ENCODE peak calls at places on chromosomes 12 and 14, in eight cellular contexts. One of them, this sample, is unnamed. For H3K4me1 and H3K9me3, the result is how much of the 10 kb centered on the place peaks cover.

GRCh38 chr12:15823360-15824128 is 34.4 kb upstream of the EPS8 start:
- DNase-seq in OCI-LY7: no peak
- DNase-seq in heart left ventricle: no peak
- DNase-seq in colonic mucosa: no peak
- DNase-seq in heart right ventricle: no peak
- DNase-seq in fibroblast of lung: no peak
- DNase-seq in testis: no peak
- DNase-seq in uterus: no peak
- DNase-seq in this sample: no peak

GRCh38 chr12:2163172-2163927 is 110.6 kb downstream of the CACNA1C start:
- DNase-seq in fibroblast of lung: peak
- DNase-seq in colonic mucosa: peak
- DNase-seq in heart left ventricle: peak
- DNase-seq in uterus: peak
- DNase-seq in OCI-LY7: no peak
- DNase-seq in testis: peak
- DNase-seq in heart right ventricle: peak
- DNase-seq in this sample: no peak

GRCh38 chr12:16348435-16349131 is 1.1 kb downstream of the MGST1 start:
- DNase-seq in uterus: no peak
- DNase-seq in colonic mucosa: no peak
- DNase-seq in heart left ventricle: no peak
- DNase-seq in testis: no peak
- DNase-seq in OCI-LY7: peak
- DNase-seq in heart right ventricle: no peak
- DNase-seq in fibroblast of lung: peak
- DNase-seq in this sample: no peak

GRCh38 chr14:104207142-104207845 is 68.9 kb downstream of the KIF26A start:
- DNase-seq in OCI-LY7: no peak
- DNase-seq in heart left ventricle: no peak
- DNase-seq in uterus: no peak
- DNase-seq in heart right ventricle: no peak
- DNase-seq in colonic mucosa: no peak
- DNase-seq in testis: no peak
- DNase-seq in fibroblast of lung: no peak
- DNase-seq in this sample: no peak

GRCh38 chr14:65164068-65164824 is 61.9 kb upstream of the MAX start:
- DNase-seq in fibroblast of lung: peak
- DNase-seq in testis: no peak
- DNase-seq in OCI-LY7: peak
- DNase-seq in heart right ventricle: peak
- DNase-seq in heart left ventricle: no peak
- DNase-seq in uterus: no peak
- DNase-seq in colonic mucosa: peak
- DNase-seq in this sample: peak

GRCh38 chr12:2638273-2639019 is 156.3 kb upstream of the FKBP4 start:
- DNase-seq in colonic mucosa: no peak
- DNase-seq in fibroblast of lung: no peak
- DNase-seq in uterus: no peak
- DNase-seq in OCI-LY7: no peak
- DNase-seq in testis: no peak
- DNase-seq in heart left ventricle: no peak
- DNase-seq in heart right ventricle: no peak
- DNase-seq in this sample: no peak

GRCh38 chr14:40204441-40205175 is 772.4 kb upstream of the FBXO33 start:
- DNase-seq in OCI-LY7: peak
- DNase-seq in fibroblast of lung: no peak
- DNase-seq in uterus: no peak
- DNase-seq in colonic mucosa: no peak
- DNase-seq in testis: no peak
- DNase-seq in heart right ventricle: no peak
- DNase-seq in heart left ventricle: no peak
- DNase-seq in this sample: no peak

GRCh38 chr12:92349635-92350034 is 204.0 kb upstream of the BTG1 start:
- DNase-seq in heart left ventricle: no peak
- DNase-seq in fibroblast of lung: no peak
- DNase-seq in heart right ventricle: no peak
- DNase-seq in OCI-LY7: no peak
- DNase-seq in testis: no peak
- DNase-seq in uterus: no peak
- DNase-seq in colonic mucosa: no peak
- DNase-seq in this sample: no peak

GRCh38 chr12:69167648-69168165 is 71.7 kb upstream of the CPSF6 start:
- DNase-seq in fibroblast of lung: no peak
- DNase-seq in colonic mucosa: no peak
- DNase-seq in testis: no peak
- DNase-seq in uterus: no peak
- DNase-seq in heart left ventricle: no peak
- DNase-seq in OCI-LY7: no peak
- DNase-seq in heart right ventricle: no peak
- DNase-seq in this sample: no peak

GRCh38 chr12:46664771-46665287 is 161.0 kb downstream of the SLC38A4 start:
- DNase-seq in uterus: peak
- DNase-seq in testis: no peak
- DNase-seq in heart right ventricle: no peak
- DNase-seq in colonic mucosa: no peak
- DNase-seq in heart left ventricle: no peak
- DNase-seq in fibroblast of lung: peak
- DNase-seq in OCI-LY7: no peak
- DNase-seq in this sample: no peak

GRCh38 chr12:13798162-13798561 is 183.2 kb downstream of the GRIN2B start:
- DNase-seq in OCI-LY7: no peak
- DNase-seq in testis: no peak
- DNase-seq in uterus: no peak
- DNase-seq in heart left ventricle: no peak
- DNase-seq in heart right ventricle: no peak
- DNase-seq in colonic mucosa: no peak
- DNase-seq in fibroblast of lung: no peak
- DNase-seq in this sample: no peak

GRCh38 chr14:58812050-58812690 is 174.4 kb downstream of the DACT1 start:
- DNase-seq in OCI-LY7: no peak
- DNase-seq in colonic mucosa: no peak
- DNase-seq in testis: no peak
- DNase-seq in fibroblast of lung: no peak
- DNase-seq in heart left ventricle: no peak
- DNase-seq in heart right ventricle: no peak
- DNase-seq in uterus: no peak
- DNase-seq in this sample: no peak

GRCh38 chr12:4975574-4975973 is 65.9 kb downstream of the KCNA1 start:
- DNase-seq in testis: peak
- DNase-seq in fibroblast of lung: no peak
- DNase-seq in colonic mucosa: no peak
- DNase-seq in OCI-LY7: no peak
- DNase-seq in heart right ventricle: no peak
- DNase-seq in heart left ventricle: no peak
- DNase-seq in uterus: no peak
- DNase-seq in this sample: peak

GRCh38 chr12:127075981-127076380 is 1191.0 kb upstream of the TMEM132C start:
- DNase-seq in testis: no peak
- DNase-seq in heart left ventricle: no peak
- DNase-seq in colonic mucosa: no peak
- DNase-seq in uterus: no peak
- DNase-seq in OCI-LY7: no peak
- DNase-seq in fibroblast of lung: no peak
- DNase-seq in heart right ventricle: no peak
- DNase-seq in this sample: no peak

GRCh38 chr14:22333408-22334274 is 255.4 kb downstream of the DAD1 start:
- DNase-seq in testis: no peak
- DNase-seq in colonic mucosa: peak
- DNase-seq in heart left ventricle: no peak
- DNase-seq in heart right ventricle: no peak
- DNase-seq in fibroblast of lung: peak
- DNase-seq in OCI-LY7: no peak
- DNase-seq in uterus: peak
- DNase-seq in this sample: no peak

GRCh38 chr14:80212025-80212402 is 710 bp upstream of the DIO2 start:
- DNase-seq in testis: no peak
- DNase-seq in uterus: no peak
- DNase-seq in heart right ventricle: peak
- DNase-seq in fibroblast of lung: peak
- DNase-seq in OCI-LY7: no peak
- DNase-seq in colonic mucosa: no peak
- DNase-seq in heart left ventricle: no peak
- DNase-seq in this sample: no peak

GRCh38 chr12:3593906-3594305 is 102.9 kb downstream of the PRMT8 start:
- DNase-seq in fibroblast of lung: no peak
- DNase-seq in uterus: no peak
- DNase-seq in testis: no peak
- DNase-seq in colonic mucosa: no peak
- DNase-seq in heart right ventricle: no peak
- DNase-seq in OCI-LY7: no peak
- DNase-seq in heart left ventricle: no peak
- DNase-seq in this sample: no peak

GRCh38 chr14:95237121-95237876 is 80.0 kb upstream of the DICER1 start:
- DNase-seq in colonic mucosa: peak
- DNase-seq in heart right ventricle: no peak
- DNase-seq in heart left ventricle: no peak
- DNase-seq in testis: peak
- DNase-seq in uterus: no peak
- DNase-seq in fibroblast of lung: no peak
- DNase-seq in OCI-LY7: no peak
- DNase-seq in this sample: no peak

GRCh38 chr12:32217354-32218310 is 111.0 kb downstream of the BICD1 start:
- DNase-seq in uterus: no peak
- DNase-seq in OCI-LY7: peak
- DNase-seq in heart left ventricle: no peak
- DNase-seq in testis: no peak
- DNase-seq in colonic mucosa: no peak
- DNase-seq in fibroblast of lung: peak
- DNase-seq in heart right ventricle: no peak
- DNase-seq in this sample: no peak

GRCh38 chr12:105892362-105892910 is 246.3 kb downstream of the NUAK1 start:
- DNase-seq in heart right ventricle: no peak
- DNase-seq in testis: no peak
- DNase-seq in uterus: no peak
- DNase-seq in OCI-LY7: no peak
- DNase-seq in heart left ventricle: no peak
- DNase-seq in colonic mucosa: no peak
- DNase-seq in fibroblast of lung: no peak
- DNase-seq in this sample: no peak

GRCh38 chr12:76790564-76791552 is 26.9 kb downstream of the ZDHHC17 start:
- DNase-seq in fibroblast of lung: peak
- DNase-seq in OCI-LY7: peak
- DNase-seq in uterus: no peak
- DNase-seq in heart left ventricle: no peak
- DNase-seq in heart right ventricle: no peak
- DNase-seq in colonic mucosa: no peak
- DNase-seq in testis: no peak
- DNase-seq in this sample: no peak

GRCh38 chr14:52313493-52313881 is 625 bp upstream of the PTGER2 start:
- DNase-seq in fibroblast of lung: peak
- DNase-seq in colonic mucosa: no peak
- DNase-seq in heart left ventricle: no peak
- DNase-seq in heart right ventricle: no peak
- DNase-seq in testis: no peak
- DNase-seq in OCI-LY7: no peak
- DNase-seq in uterus: no peak
- DNase-seq in this sample: no peak

GRCh38 chr12:6818246-6819006 is 3.2 kb upstream of the GPR162 start:
- DNase-seq in colonic mucosa: no peak
- DNase-seq in OCI-LY7: no peak
- DNase-seq in fibroblast of lung: no peak
- DNase-seq in uterus: no peak
- DNase-seq in testis: no peak
- DNase-seq in heart right ventricle: no peak
- DNase-seq in heart left ventricle: no peak
- DNase-seq in this sample: no peak

GRCh38 chr12:113247123-113248045 is 26.1 kb downstream of the TPCN1 start:
- DNase-seq in colonic mucosa: no peak
- DNase-seq in fibroblast of lung: peak
- DNase-seq in OCI-LY7: no peak
- DNase-seq in heart right ventricle: no peak
- DNase-seq in heart left ventricle: no peak
- DNase-seq in uterus: no peak
- DNase-seq in testis: no peak
- DNase-seq in this sample: no peak
- H3K4me1 ChIP-seq in colonic mucosa: under half
- H3K4me1 ChIP-seq in fibroblast of lung: under half
- H3K4me1 ChIP-seq in OCI-LY7: under half
- H3K4me1 ChIP-seq in heart right ventricle: half or more
- H3K4me1 ChIP-seq in heart left ventricle: half or more
- H3K4me1 ChIP-seq in uterus: under half
- H3K4me1 ChIP-seq in testis: under half
- H3K4me1 ChIP-seq in this sample: under half

GRCh38 chr12:33786532-33786931 is 235.8 kb upstream of the ALG10 start:
- DNase-seq in OCI-LY7: no peak
- DNase-seq in heart right ventricle: no peak
- DNase-seq in heart left ventricle: no peak
- DNase-seq in fibroblast of lung: no peak
- DNase-seq in uterus: no peak
- DNase-seq in testis: no peak
- DNase-seq in colonic mucosa: no peak
- DNase-seq in this sample: no peak
- H3K9me3 ChIP-seq in OCI-LY7: under half
- H3K9me3 ChIP-seq in heart right ventricle: under half
- H3K9me3 ChIP-seq in heart left ventricle: under half
- H3K9me3 ChIP-seq in fibroblast of lung: under half
- H3K9me3 ChIP-seq in uterus: under half
- H3K9me3 ChIP-seq in testis: under half
- H3K9me3 ChIP-seq in colonic mucosa: under half
- H3K9me3 ChIP-seq in this sample: under half

DNA sequence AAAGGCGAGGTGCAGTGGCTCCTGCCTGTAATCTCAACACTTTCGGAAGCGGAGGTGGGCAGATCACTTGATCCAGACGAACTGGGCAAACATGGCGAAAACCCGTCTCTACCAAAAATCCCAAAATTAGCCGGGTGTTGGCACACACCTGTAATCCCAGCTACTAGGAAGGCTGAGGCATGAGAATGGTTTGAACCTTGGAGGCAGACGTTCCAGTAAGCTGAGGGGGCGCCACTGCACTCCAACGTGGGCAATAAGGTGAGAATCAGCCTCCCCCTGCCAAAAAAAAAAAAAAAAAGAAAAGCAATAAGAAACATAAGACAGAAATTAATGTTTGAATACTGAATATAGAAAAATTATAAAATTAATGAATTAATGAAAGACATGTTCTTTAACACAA is 928.7 kb downstream of the LRFN5 start:
- DNase-seq in testis: no peak
- DNase-seq in heart right ventricle: no peak
- DNase-seq in colonic mucosa: no peak
- DNase-seq in OCI-LY7: no peak
- DNase-seq in heart left ventricle: no peak
- DNase-seq in fibroblast of lung: no peak
- DNase-seq in uterus: no peak
- DNase-seq in this sample: no peak
- TF ChIP-seq CTCF in testis: no peak
- TF ChIP-seq CTCF in heart right ventricle: no peak
- TF ChIP-seq CTCF in colonic mucosa: no peak
- TF ChIP-seq CTCF in OCI-LY7: no peak
- TF ChIP-seq CTCF in heart left ventricle: no peak
- TF ChIP-seq CTCF in fibroblast of lung: no peak
- TF ChIP-seq CTCF in uterus: no peak
- TF ChIP-seq CTCF in this sample: no peak

DNA sequence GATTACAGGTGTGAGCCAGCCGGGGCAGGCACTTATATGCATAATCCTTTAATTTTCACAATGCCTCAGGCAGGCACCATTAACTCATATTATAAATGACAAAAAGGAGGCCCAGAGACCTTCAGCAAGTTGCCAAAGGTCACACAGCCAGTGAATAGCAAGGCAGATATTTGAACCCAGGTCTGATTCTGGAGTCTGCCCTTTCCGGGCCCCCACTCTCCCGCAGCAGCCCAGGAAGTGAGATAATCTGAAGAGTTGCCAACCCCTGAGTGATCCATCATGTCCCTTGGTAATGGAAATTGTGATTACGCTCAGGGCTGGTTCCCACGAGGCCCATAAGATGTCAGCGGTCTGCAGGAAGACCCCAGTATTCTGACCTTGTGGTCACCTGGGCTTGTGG is 95.3 kb upstream of the MED13L start:
- DNase-seq in OCI-LY7: no peak
- DNase-seq in heart right ventricle: no peak
- DNase-seq in uterus: no peak
- DNase-seq in testis: no peak
- DNase-seq in fibroblast of lung: peak
- DNase-seq in colonic mucosa: no peak
- DNase-seq in heart left ventricle: no peak
- DNase-seq in this sample: no peak
- H3K4me1 ChIP-seq in OCI-LY7: under half
- H3K4me1 ChIP-seq in heart right ventricle: under half
- H3K4me1 ChIP-seq in uterus: under half
- H3K4me1 ChIP-seq in testis: under half
- H3K4me1 ChIP-seq in fibroblast of lung: under half
- H3K4me1 ChIP-seq in colonic mucosa: under half
- H3K4me1 ChIP-seq in heart left ventricle: under half
- H3K4me1 ChIP-seq in this sample: under half